ENCODE peak calls at places on chromosomes 2 and 18, in four cellular contexts. L, S, C and N are unnamed samples.
A peak's percentile ranks its signal among the peaks of the same experiment; 100 is the strongest.

GRCh38 chr18:52999633-53000032 is 659.6 kb downstream of the DCC start:
- DNase-seq in C (no peak), S (no peak), L (no peak), N (no peak)

GRCh38 chr18:70291295-70291574 is 2.4 kb downstream of the SOCS6 start:
- DNase-seq in C (no peak), L (no peak), S (no peak), N (no peak)

GRCh38 chr2:205427112-205427511 is 255.2 kb upstream of the NRP2 start:
- DNase-seq in C (no peak), L (peak; percentile 85), S (no peak), N (no peak)

GRCh38 chr18:57060814-57061213 is 86.1 kb upstream of the BOD1L2 start:
- DNase-seq in S (no peak), L (no peak), C (peak; percentile 47), N (peak; percentile 24)

GRCh38 chr2:240423788-240424191 is 11.7 kb upstream of the GPC1 start:
- DNase-seq in C (no peak), S (no peak), L (no peak), N (peak; percentile 13)

GRCh38 chr2:37645363-37645762 is 26.1 kb downstream of the CDC42EP3 start:
- DNase-seq in C (no peak), S (no peak), L (peak; percentile 72), N (no peak)

GRCh38 chr2:127256866-127257265 is 36.8 kb upstream of the CYP27C1 start:
- DNase-seq in L (no peak), S (no peak), C (no peak), N (no peak)

GRCh38 chr2:95379616-95379925 is 22.9 kb upstream of the FAHD2A start:
- DNase-seq in L (no peak), S (peak; percentile 73), C (no peak), N (peak; percentile 42)

GRCh38 chr18:50117876-50118275 is 77.1 kb downstream of the MYO5B start:
- DNase-seq in C (no peak), L (no peak), S (no peak), N (no peak)

GRCh38 chr2:118805061-118805690 is 42.3 kb downstream of the EN1 start:
- DNase-seq in S (no peak), C (no peak), L (no peak), N (no peak)

GRCh38 chr2:240966457-240966905 is 31.9 kb upstream of the SNED1 start:
- DNase-seq in C (no peak), L (no peak), S (no peak), N (no peak)

GRCh38 chr2:68362069-68362468 is 3.0 kb upstream of the PLEK start:
- DNase-seq in L (peak; percentile 50), S (peak; percentile 76), C (peak; percentile 79), N (peak; percentile 71)

GRCh38 chr2:55966431-55967118 is 43.0 kb upstream of the EFEMP1 start:
- DNase-seq in C (no peak), L (peak; percentile 20), S (no peak), N (no peak)

GRCh38 chr2:54060000-54060399 is 55.4 kb upstream of the ACYP2 start:
- DNase-seq in L (peak; percentile 65), C (no peak), S (no peak), N (no peak)

DNA sequence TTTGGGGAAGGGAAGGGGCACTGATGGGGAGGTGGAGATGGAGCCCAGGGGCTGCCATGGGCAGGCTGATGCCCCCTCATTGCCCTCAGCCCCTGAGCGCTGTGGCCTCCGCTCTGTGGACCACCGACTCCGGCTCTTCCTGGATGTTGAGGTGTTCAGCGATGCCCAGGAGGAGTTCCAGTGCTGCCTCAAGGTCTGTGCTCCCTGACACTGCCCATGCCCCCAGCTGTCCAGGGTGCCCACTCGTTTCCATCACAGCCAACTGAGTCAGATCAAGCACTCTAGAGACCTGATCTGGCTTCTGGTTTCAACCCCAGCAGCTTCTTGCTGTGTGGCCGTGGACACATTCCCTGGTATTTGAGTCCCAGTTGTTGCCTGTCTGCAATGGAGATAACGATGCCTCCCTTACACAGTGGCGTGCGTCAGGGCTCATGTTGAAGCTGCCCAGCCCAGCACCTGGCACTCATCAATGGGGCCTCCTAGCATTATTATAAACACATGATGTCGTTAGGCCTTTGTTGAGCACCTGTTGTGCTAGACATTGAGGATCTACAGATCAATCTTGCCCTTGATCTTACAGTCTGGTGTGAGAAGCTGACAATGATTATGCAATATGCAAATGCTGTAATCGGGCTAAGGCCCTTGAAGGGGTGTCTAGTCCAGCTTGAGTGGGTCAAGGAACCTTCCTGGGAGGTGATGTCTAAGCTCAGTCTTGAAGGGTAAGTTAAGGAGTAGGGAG is 14.4 kb downstream of the STK11IP start:
- DNase-seq in C (no peak), L (no peak), S (no peak), N (no peak)
- H2BK15ac ChIP-seq in C (no peak overlapping the region), L (no peak overlapping the region), S (no peak overlapping the region), N (no peak overlapping the region)

DNA sequence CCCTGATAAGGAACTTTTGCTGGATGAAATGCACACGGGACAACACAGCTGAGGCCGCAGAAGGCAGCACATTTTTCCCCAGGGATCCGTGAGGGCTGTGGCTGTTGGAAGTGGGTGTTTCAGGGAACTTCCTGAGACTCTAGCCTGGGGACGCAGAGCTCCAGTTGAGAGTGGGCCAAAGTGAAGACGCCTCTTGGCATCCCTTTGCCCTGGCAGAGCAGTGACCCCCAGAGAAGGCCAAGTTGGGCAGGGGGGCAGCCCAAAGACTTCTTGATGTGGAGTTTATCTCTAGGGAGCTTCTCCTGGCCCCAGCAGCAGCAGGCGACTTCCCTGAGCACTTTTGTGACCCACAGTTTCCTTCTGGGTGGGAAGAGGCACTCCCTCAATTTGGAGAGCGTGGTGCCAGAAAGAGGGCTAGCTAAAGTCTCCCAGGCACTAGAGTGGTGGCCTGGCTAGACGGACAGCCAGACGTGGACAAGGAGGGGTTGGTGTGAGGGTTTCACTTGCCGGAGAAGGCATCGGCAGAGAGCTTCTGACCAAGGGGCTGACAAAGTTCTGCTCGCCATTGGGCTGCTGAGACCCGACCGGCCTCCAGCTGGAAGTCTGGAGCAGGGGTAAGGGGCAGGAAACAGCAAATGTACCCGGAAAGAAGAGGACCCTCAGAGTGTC is 108.8 kb downstream of the ACKR3 start:
- DNase-seq in C (no peak), S (no peak), L (no peak), N (peak; percentile 17)
- H2BK15ac ChIP-seq in C (no peak overlapping the region), S (no peak overlapping the region), L (no peak overlapping the region), N (no peak overlapping the region)

GRCh38 chr2:217935901-217936684 is 66.7 kb downstream of the TNS1 start:
- DNase-seq in L (peak; percentile 52), S (no peak), C (no peak), N (no peak)
- H2BK15ac ChIP-seq in L (peak overlapping the region; percentile 41), S (peak overlapping the region; percentile 88), C (no peak overlapping the region), N (no peak overlapping the region)

GRCh38 chr2:43123981-43124666 is 102.3 kb downstream of the ZFP36L2 start:
- DNase-seq in C (no peak), L (no peak), S (no peak), N (no peak)
- H2BK15ac ChIP-seq in C (no peak overlapping the region), L (peak overlapping the region; percentile 68), S (no peak overlapping the region), N (no peak overlapping the region)

GRCh38 chr2:66390152-66390551 is 44.8 kb upstream of the MEIS1 start:
- DNase-seq in C (no peak), L (no peak), S (no peak), N (no peak)
- H2BK15ac ChIP-seq in C (no peak overlapping the region), L (no peak overlapping the region), S (no peak overlapping the region), N (no peak overlapping the region)

GRCh38 chr2:232332940-232333259 is 45.7 kb upstream of the ALPP start:
- DNase-seq in S (no peak), C (no peak), L (no peak), N (no peak)

GRCh38 chr2:232336241-232336736 is 42.3 kb upstream of the ALPP start:
- DNase-seq in L (no peak), C (no peak), S (peak; percentile 44), N (peak; percentile 25)

GRCh38 chr2:232335859-232336215 is 42.7 kb upstream of the ALPP start:
- DNase-seq in L (no peak), C (no peak), S (no peak), N (peak; percentile 15)

GRCh38 chr2:232331071-232331470 is 47.5 kb upstream of the ALPP start:
- DNase-seq in S (no peak), L (no peak), C (no peak), N (no peak)

DNA sequence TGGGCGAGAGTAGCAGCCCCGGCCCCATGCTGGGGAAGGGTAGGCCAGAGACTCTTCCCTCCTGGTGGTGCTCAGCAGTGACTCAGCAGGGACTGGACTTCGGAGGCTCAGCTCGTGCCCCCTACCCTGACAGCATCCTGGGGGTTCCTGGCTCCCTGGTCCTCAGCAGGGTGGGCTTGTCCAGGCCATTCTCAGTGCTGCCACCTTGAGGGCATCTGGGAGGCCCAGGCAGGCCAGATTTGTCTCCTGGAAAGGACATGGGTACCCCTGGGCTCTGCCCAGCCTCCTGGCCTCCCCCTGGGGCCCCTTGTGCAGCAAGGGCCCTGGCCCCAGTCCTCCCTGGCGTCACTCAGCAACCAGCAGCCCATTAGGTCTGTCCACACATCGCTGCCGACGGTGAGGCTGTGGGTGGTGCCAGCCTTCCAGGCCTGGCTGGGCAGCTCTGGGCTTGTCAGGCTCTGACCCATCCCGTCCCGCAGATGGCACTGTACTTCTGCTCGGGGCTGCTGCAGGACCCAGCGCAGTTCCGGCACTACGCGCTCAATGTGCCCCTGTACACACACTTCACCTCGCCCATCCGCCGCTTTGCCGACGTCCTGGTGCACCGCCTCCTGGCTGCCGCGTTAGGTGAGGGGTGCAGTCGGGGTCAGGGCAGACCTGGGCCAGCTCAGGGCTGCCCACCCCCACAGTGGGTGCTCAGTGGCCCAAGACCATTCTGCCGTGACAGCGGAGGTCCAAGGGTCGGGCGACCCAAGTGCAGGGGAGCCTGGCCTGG is 45.0 kb upstream of the ALPP start:
- DNase-seq in S (peak; percentile 76), L (no peak), C (peak; percentile 52), N (peak; percentile 65)
- H2BK15ac ChIP-seq in S (no peak overlapping the region), L (no peak overlapping the region), C (no peak overlapping the region), N (no peak overlapping the region)